ENCODE peak calls at places on chromosomes 3 and 15, in six cellular contexts. One of them, this sample, is unnamed.

GRCh38 chr3:30286007-30286669 is 320.3 kb upstream of the TGFBR2 start:
- DNase-seq in KG1: no peak
- DNase-seq in H1: no peak
- DNase-seq in NCI-H1105 treated with DMSO at 0.1 percent for 48 hours: peak
- DNase-seq in NCI-H1694: peak
- DNase-seq in GM12864: no peak
- DNase-seq in this sample: no peak

GRCh38 chr15:78626611-78627010 is 5.8 kb upstream of the CHRNA3 start:
- DNase-seq in KG1: no peak
- DNase-seq in H1: no peak
- DNase-seq in GM12864: no peak
- DNase-seq in NCI-H1105 treated with DMSO at 0.1 percent for 48 hours: peak
- DNase-seq in NCI-H1694: no peak
- DNase-seq in this sample: peak

GRCh38 chr3:5510300-5510699 is 322.8 kb downstream of the EDEM1 start:
- DNase-seq in NCI-H1694: no peak
- DNase-seq in NCI-H1105 treated with DMSO at 0.1 percent for 48 hours: no peak
- DNase-seq in H1: no peak
- DNase-seq in KG1: no peak
- DNase-seq in GM12864: no peak
- DNase-seq in this sample: no peak

GRCh38 chr3:67558429-67558828 is 96.0 kb downstream of the SUCLG2 start:
- DNase-seq in NCI-H1694: no peak
- DNase-seq in GM12864: no peak
- DNase-seq in KG1: no peak
- DNase-seq in H1: no peak
- DNase-seq in NCI-H1105 treated with DMSO at 0.1 percent for 48 hours: no peak
- DNase-seq in this sample: peak

GRCh38 chr3:185558395-185558794 is 6.0 kb upstream of the LIPH start:
- DNase-seq in KG1: no peak
- DNase-seq in H1: no peak
- DNase-seq in GM12864: no peak
- DNase-seq in NCI-H1105 treated with DMSO at 0.1 percent for 48 hours: no peak
- DNase-seq in NCI-H1694: no peak
- DNase-seq in this sample: no peak

GRCh38 chr3:123695731-123696640 is 111.1 kb upstream of the HACD2 start:
- DNase-seq in KG1: peak
- DNase-seq in NCI-H1694: no peak
- DNase-seq in H1: no peak
- DNase-seq in GM12864: no peak
- DNase-seq in NCI-H1105 treated with DMSO at 0.1 percent for 48 hours: no peak
- DNase-seq in this sample: no peak

GRCh38 chr15:92869977-92870644 is 30.0 kb upstream of the CHD2 start:
- DNase-seq in GM12864: no peak
- DNase-seq in KG1: no peak
- DNase-seq in H1: no peak
- DNase-seq in NCI-H1105 treated with DMSO at 0.1 percent for 48 hours: no peak
- DNase-seq in NCI-H1694: no peak
- DNase-seq in this sample: no peak

GRCh38 chr15:37086521-37086920 is 13.8 kb downstream of the MEIS2 start:
- DNase-seq in H1: no peak
- DNase-seq in KG1: no peak
- DNase-seq in NCI-H1105 treated with DMSO at 0.1 percent for 48 hours: no peak
- DNase-seq in NCI-H1694: no peak
- DNase-seq in GM12864: no peak
- DNase-seq in this sample: no peak

GRCh38 chr15:70055601-70056051 is 42.1 kb downstream of the TLE3 start:
- DNase-seq in NCI-H1694: no peak
- DNase-seq in H1: no peak
- DNase-seq in NCI-H1105 treated with DMSO at 0.1 percent for 48 hours: no peak
- DNase-seq in GM12864: no peak
- DNase-seq in KG1: no peak
- DNase-seq in this sample: no peak

GRCh38 chr3:170524072-170524471 is 61.8 kb downstream of the SLC7A14 start:
- DNase-seq in GM12864: no peak
- DNase-seq in NCI-H1105 treated with DMSO at 0.1 percent for 48 hours: peak
- DNase-seq in H1: no peak
- DNase-seq in NCI-H1694: peak
- DNase-seq in KG1: no peak
- DNase-seq in this sample: peak

GRCh38 chr15:100172356-100173024 is 169.3 kb downstream of the ADAMTS17 start:
- DNase-seq in GM12864: no peak
- DNase-seq in NCI-H1694: no peak
- DNase-seq in H1: no peak
- DNase-seq in KG1: no peak
- DNase-seq in NCI-H1105 treated with DMSO at 0.1 percent for 48 hours: no peak
- DNase-seq in this sample: no peak

GRCh38 chr3:196440041-196440537 is 7.9 kb upstream of the UBXN7 start:
- DNase-seq in H1: no peak
- DNase-seq in NCI-H1694: no peak
- DNase-seq in KG1: no peak
- DNase-seq in NCI-H1105 treated with DMSO at 0.1 percent for 48 hours: no peak
- DNase-seq in GM12864: peak
- DNase-seq in this sample: no peak

GRCh38 chr15:101004500-101004899 is 85.3 kb downstream of the LRRK1 start:
- DNase-seq in NCI-H1694: no peak
- DNase-seq in KG1: no peak
- DNase-seq in NCI-H1105 treated with DMSO at 0.1 percent for 48 hours: no peak
- DNase-seq in GM12864: no peak
- DNase-seq in H1: no peak
- DNase-seq in this sample: no peak

GRCh38 chr3:71360170-71360569 is 223.4 kb downstream of the FOXP1 start:
- DNase-seq in GM12864: no peak
- DNase-seq in NCI-H1105 treated with DMSO at 0.1 percent for 48 hours: no peak
- DNase-seq in NCI-H1694: no peak
- DNase-seq in KG1: no peak
- DNase-seq in H1: no peak
- DNase-seq in this sample: no peak

GRCh38 chr3:179811321-179812095 is 158.7 kb downstream of the USP13 start:
- DNase-seq in GM12864: peak
- DNase-seq in KG1: peak
- DNase-seq in H1: peak
- DNase-seq in NCI-H1105 treated with DMSO at 0.1 percent for 48 hours: peak
- DNase-seq in NCI-H1694: peak
- DNase-seq in this sample: peak

GRCh38 chr15:39857132-39857531 is 62.9 kb downstream of the GPR176 start:
- DNase-seq in KG1: no peak
- DNase-seq in GM12864: no peak
- DNase-seq in H1: no peak
- DNase-seq in NCI-H1105 treated with DMSO at 0.1 percent for 48 hours: no peak
- DNase-seq in NCI-H1694: no peak
- DNase-seq in this sample: no peak

GRCh38 chr3:37765591-37766219 is 96.0 kb upstream of the CTDSPL start:
- DNase-seq in NCI-H1105 treated with DMSO at 0.1 percent for 48 hours: no peak
- DNase-seq in GM12864: no peak
- DNase-seq in H1: no peak
- DNase-seq in NCI-H1694: no peak
- DNase-seq in KG1: no peak
- DNase-seq in this sample: no peak

GRCh38 chr3:4350789-4351163 is 47.6 kb downstream of the SETMAR start:
- DNase-seq in NCI-H1105 treated with DMSO at 0.1 percent for 48 hours: peak
- DNase-seq in NCI-H1694: peak
- DNase-seq in GM12864: peak
- DNase-seq in KG1: peak
- DNase-seq in H1: no peak
- DNase-seq in this sample: peak

GRCh38 chr15:33089878-33090757 is 104.4 kb downstream of the FMN1 start:
- DNase-seq in NCI-H1694: no peak
- DNase-seq in H1: no peak
- DNase-seq in KG1: no peak
- DNase-seq in GM12864: no peak
- DNase-seq in NCI-H1105 treated with DMSO at 0.1 percent for 48 hours: peak
- DNase-seq in this sample: peak

GRCh38 chr15:70210538-70210937 is 112.8 kb upstream of the TLE3 start:
- DNase-seq in KG1: no peak
- DNase-seq in GM12864: no peak
- DNase-seq in H1: no peak
- DNase-seq in NCI-H1105 treated with DMSO at 0.1 percent for 48 hours: no peak
- DNase-seq in NCI-H1694: no peak
- DNase-seq in this sample: no peak

This sample was measured in NCI-H2171 treated with DMSO at 0.1 percent for 48 hours.